ENCODE peak calls at places on chromosomes 1 and 21, in eight cellular contexts. One of them, this sample, is unnamed.

GRCh38 chr1:28437924-28438699 is 67.7 kb upstream of the RCC1 start:
- DNase-seq in GM12878: no peak
- DNase-seq in GM12891: no peak
- DNase-seq in GM12892: no peak
- DNase-seq in endothelial cell of umbilical vein: peak; percentile 95
- DNase-seq in H1: no peak
- DNase-seq in stomach: peak; percentile 76
- DNase-seq in SK-N-SH: peak; percentile 47
- DNase-seq in this sample: peak; percentile 93

GRCh38 chr1:219876798-219877209 is 51.6 kb downstream of the SLC30A10 start:
- DNase-seq in stomach: no peak
- DNase-seq in GM12891: no peak
- DNase-seq in GM12878: no peak
- DNase-seq in GM12892: no peak
- DNase-seq in H1: no peak
- DNase-seq in SK-N-SH: no peak
- DNase-seq in endothelial cell of umbilical vein: no peak
- DNase-seq in this sample: no peak

GRCh38 chr1:177183801-177184200 is 13.0 kb downstream of the BRINP2 start:
- DNase-seq in SK-N-SH: no peak
- DNase-seq in H1: no peak
- DNase-seq in GM12878: no peak
- DNase-seq in stomach: no peak
- DNase-seq in GM12891: no peak
- DNase-seq in GM12892: no peak
- DNase-seq in endothelial cell of umbilical vein: no peak
- DNase-seq in this sample: no peak

GRCh38 chr21:25039461-25040380 is 567.6 kb downstream of the MRPL39 start:
- DNase-seq in GM12891: no peak
- DNase-seq in GM12878: peak; percentile 82
- DNase-seq in stomach: no peak
- DNase-seq in endothelial cell of umbilical vein: no peak
- DNase-seq in H1: no peak
- DNase-seq in SK-N-SH: no peak
- DNase-seq in GM12892: no peak
- DNase-seq in this sample: no peak

GRCh38 chr1:98387701-98388100 is 273.8 kb upstream of the SNX7 start:
- DNase-seq in stomach: no peak
- DNase-seq in H1: no peak
- DNase-seq in GM12892: no peak
- DNase-seq in SK-N-SH: no peak
- DNase-seq in endothelial cell of umbilical vein: no peak
- DNase-seq in GM12878: no peak
- DNase-seq in GM12891: no peak
- DNase-seq in this sample: no peak

GRCh38 chr1:30966690-30967369 is 58.3 kb upstream of the SDC3 start:
- DNase-seq in GM12892: no peak
- DNase-seq in stomach: no peak
- DNase-seq in SK-N-SH: peak; percentile 80
- DNase-seq in H1: no peak
- DNase-seq in endothelial cell of umbilical vein: peak; percentile 88
- DNase-seq in GM12878: no peak
- DNase-seq in GM12891: no peak
- DNase-seq in this sample: no peak

GRCh38 chr1:53498555-53499142 is 39.5 kb downstream of the DMRTB1 start:
- DNase-seq in endothelial cell of umbilical vein: no peak
- DNase-seq in GM12878: no peak
- DNase-seq in H1: no peak
- DNase-seq in SK-N-SH: no peak
- DNase-seq in GM12891: no peak
- DNase-seq in stomach: no peak
- DNase-seq in GM12892: no peak
- DNase-seq in this sample: no peak

GRCh38 chr1:240232548-240232947 is 140.9 kb downstream of the FMN2 start:
- DNase-seq in H1: no peak
- DNase-seq in endothelial cell of umbilical vein: no peak
- DNase-seq in SK-N-SH: no peak
- DNase-seq in stomach: no peak
- DNase-seq in GM12878: no peak
- DNase-seq in GM12891: no peak
- DNase-seq in GM12892: no peak
- DNase-seq in this sample: no peak

GRCh38 chr1:180188679-180189175 is 34.1 kb downstream of the QSOX1 start:
- DNase-seq in endothelial cell of umbilical vein: no peak
- DNase-seq in GM12878: no peak
- DNase-seq in stomach: no peak
- DNase-seq in GM12891: no peak
- DNase-seq in H1: no peak
- DNase-seq in SK-N-SH: no peak
- DNase-seq in GM12892: no peak
- DNase-seq in this sample: no peak

GRCh38 chr1:28118640-28119307 is 30.4 kb upstream of the EYA3 start:
- DNase-seq in SK-N-SH: no peak
- DNase-seq in H1: no peak
- DNase-seq in GM12892: no peak
- DNase-seq in stomach: no peak
- DNase-seq in GM12878: no peak
- DNase-seq in endothelial cell of umbilical vein: no peak
- DNase-seq in GM12891: no peak
- DNase-seq in this sample: no peak

GRCh38 chr1:229222081-229222480 is 48.8 kb upstream of the RAB4A start:
- DNase-seq in GM12892: no peak
- DNase-seq in endothelial cell of umbilical vein: no peak
- DNase-seq in H1: no peak
- DNase-seq in GM12878: no peak
- DNase-seq in SK-N-SH: no peak
- DNase-seq in stomach: no peak
- DNase-seq in GM12891: no peak
- DNase-seq in this sample: no peak

GRCh38 chr1:229225331-229225782 is 45.6 kb upstream of the RAB4A start:
- DNase-seq in GM12878: no peak
- DNase-seq in GM12891: no peak
- DNase-seq in H1: peak; percentile 43
- DNase-seq in stomach: no peak
- DNase-seq in SK-N-SH: no peak
- DNase-seq in endothelial cell of umbilical vein: no peak
- DNase-seq in GM12892: no peak
- DNase-seq in this sample: peak; percentile 65

GRCh38 chr1:229224308-229224707 is 46.6 kb upstream of the RAB4A start:
- DNase-seq in SK-N-SH: no peak
- DNase-seq in GM12891: no peak
- DNase-seq in H1: peak; percentile 14
- DNase-seq in GM12878: no peak
- DNase-seq in endothelial cell of umbilical vein: no peak
- DNase-seq in GM12892: no peak
- DNase-seq in stomach: no peak
- DNase-seq in this sample: no peak

GRCh38 chr1:229221106-229222019 is 49.5 kb upstream of the RAB4A start:
- DNase-seq in GM12878: no peak
- DNase-seq in H1: peak; percentile 34
- DNase-seq in GM12892: no peak
- DNase-seq in SK-N-SH: peak; percentile 30
- DNase-seq in stomach: peak; percentile 76
- DNase-seq in GM12891: no peak
- DNase-seq in endothelial cell of umbilical vein: no peak
- DNase-seq in this sample: peak; percentile 87

GRCh38 chr1:229223498-229223897 is 47.4 kb upstream of the RAB4A start:
- DNase-seq in SK-N-SH: peak; percentile 34
- DNase-seq in stomach: peak; percentile 77
- DNase-seq in GM12878: no peak
- DNase-seq in GM12892: no peak
- DNase-seq in GM12891: no peak
- DNase-seq in endothelial cell of umbilical vein: no peak
- DNase-seq in H1: peak; percentile 46
- DNase-seq in this sample: peak; percentile 61
- TF ChIP-seq POLR2AphosphoS5 in SK-N-SH: no peak
- TF ChIP-seq POLR2AphosphoS5 in stomach: no peak
- TF ChIP-seq POLR2AphosphoS5 in GM12878: no peak
- TF ChIP-seq POLR2AphosphoS5 in GM12892: no peak
- TF ChIP-seq POLR2AphosphoS5 in GM12891: no peak
- TF ChIP-seq POLR2AphosphoS5 in endothelial cell of umbilical vein: no peak
- TF ChIP-seq POLR2AphosphoS5 in H1: no peak
- TF ChIP-seq POLR2AphosphoS5 in this sample: no peak

GRCh38 chr1:26034504-26035202 is 11.3 kb downstream of the SLC30A2 start:
- DNase-seq in endothelial cell of umbilical vein: no peak
- DNase-seq in SK-N-SH: peak; percentile 77
- DNase-seq in GM12878: no peak
- DNase-seq in H1: no peak
- DNase-seq in stomach: no peak
- DNase-seq in GM12891: no peak
- DNase-seq in GM12892: no peak
- DNase-seq in this sample: no peak

GRCh38 chr1:26037904-26038303 is 8.0 kb downstream of the SLC30A2 start:
- DNase-seq in GM12878: no peak
- DNase-seq in H1: no peak
- DNase-seq in endothelial cell of umbilical vein: no peak
- DNase-seq in stomach: no peak
- DNase-seq in GM12891: no peak
- DNase-seq in GM12892: no peak
- DNase-seq in SK-N-SH: no peak
- DNase-seq in this sample: no peak

GRCh38 chr1:26036756-26037281 is 9.1 kb downstream of the SLC30A2 start:
- DNase-seq in stomach: no peak
- DNase-seq in GM12878: no peak
- DNase-seq in GM12891: no peak
- DNase-seq in H1: no peak
- DNase-seq in endothelial cell of umbilical vein: no peak
- DNase-seq in SK-N-SH: no peak
- DNase-seq in GM12892: no peak
- DNase-seq in this sample: no peak

GRCh38 chr1:26035959-26036755 is 9.8 kb downstream of the SLC30A2 start:
- DNase-seq in H1: peak; percentile 96
- DNase-seq in GM12891: peak; percentile 91
- DNase-seq in endothelial cell of umbilical vein: peak; percentile 74
- DNase-seq in SK-N-SH: peak; percentile 95
- DNase-seq in stomach: peak; percentile 85
- DNase-seq in GM12878: peak; percentile 13
- DNase-seq in GM12892: peak; percentile 93
- DNase-seq in this sample: peak; percentile 66

GRCh38 chr1:26035203-26035958 is 10.5 kb downstream of the SLC30A2 start:
- DNase-seq in GM12878: peak; percentile 35
- DNase-seq in H1: peak; percentile 95
- DNase-seq in GM12891: peak; percentile 98
- DNase-seq in endothelial cell of umbilical vein: peak; percentile 89
- DNase-seq in stomach: peak; percentile 97
- DNase-seq in SK-N-SH: peak; percentile 99
- DNase-seq in GM12892: peak; percentile 99
- DNase-seq in this sample: peak; percentile 93
- TF ChIP-seq POLR2AphosphoS5 in GM12878: no peak
- TF ChIP-seq POLR2AphosphoS5 in H1: no peak
- TF ChIP-seq POLR2AphosphoS5 in GM12891: no peak
- TF ChIP-seq POLR2AphosphoS5 in endothelial cell of umbilical vein: peak; percentile 48
- TF ChIP-seq POLR2AphosphoS5 in stomach: peak; percentile 85
- TF ChIP-seq POLR2AphosphoS5 in SK-N-SH: peak; percentile 42
- TF ChIP-seq POLR2AphosphoS5 in GM12892: no peak
- TF ChIP-seq POLR2AphosphoS5 in this sample: peak; percentile 50

GRCh38 chr1:39707506-39707905 is 16.3 kb upstream of the HPCAL4 start:
- DNase-seq in SK-N-SH: no peak
- DNase-seq in endothelial cell of umbilical vein: no peak
- DNase-seq in GM12892: no peak
- DNase-seq in GM12878: no peak
- DNase-seq in GM12891: no peak
- DNase-seq in H1: no peak
- DNase-seq in stomach: no peak
- DNase-seq in this sample: no peak

GRCh38 chr1:39713557-39713956 is 22.3 kb upstream of the HPCAL4 start:
- DNase-seq in SK-N-SH: no peak
- DNase-seq in stomach: no peak
- DNase-seq in GM12891: no peak
- DNase-seq in endothelial cell of umbilical vein: no peak
- DNase-seq in H1: no peak
- DNase-seq in GM12892: no peak
- DNase-seq in GM12878: no peak
- DNase-seq in this sample: no peak

DNA sequence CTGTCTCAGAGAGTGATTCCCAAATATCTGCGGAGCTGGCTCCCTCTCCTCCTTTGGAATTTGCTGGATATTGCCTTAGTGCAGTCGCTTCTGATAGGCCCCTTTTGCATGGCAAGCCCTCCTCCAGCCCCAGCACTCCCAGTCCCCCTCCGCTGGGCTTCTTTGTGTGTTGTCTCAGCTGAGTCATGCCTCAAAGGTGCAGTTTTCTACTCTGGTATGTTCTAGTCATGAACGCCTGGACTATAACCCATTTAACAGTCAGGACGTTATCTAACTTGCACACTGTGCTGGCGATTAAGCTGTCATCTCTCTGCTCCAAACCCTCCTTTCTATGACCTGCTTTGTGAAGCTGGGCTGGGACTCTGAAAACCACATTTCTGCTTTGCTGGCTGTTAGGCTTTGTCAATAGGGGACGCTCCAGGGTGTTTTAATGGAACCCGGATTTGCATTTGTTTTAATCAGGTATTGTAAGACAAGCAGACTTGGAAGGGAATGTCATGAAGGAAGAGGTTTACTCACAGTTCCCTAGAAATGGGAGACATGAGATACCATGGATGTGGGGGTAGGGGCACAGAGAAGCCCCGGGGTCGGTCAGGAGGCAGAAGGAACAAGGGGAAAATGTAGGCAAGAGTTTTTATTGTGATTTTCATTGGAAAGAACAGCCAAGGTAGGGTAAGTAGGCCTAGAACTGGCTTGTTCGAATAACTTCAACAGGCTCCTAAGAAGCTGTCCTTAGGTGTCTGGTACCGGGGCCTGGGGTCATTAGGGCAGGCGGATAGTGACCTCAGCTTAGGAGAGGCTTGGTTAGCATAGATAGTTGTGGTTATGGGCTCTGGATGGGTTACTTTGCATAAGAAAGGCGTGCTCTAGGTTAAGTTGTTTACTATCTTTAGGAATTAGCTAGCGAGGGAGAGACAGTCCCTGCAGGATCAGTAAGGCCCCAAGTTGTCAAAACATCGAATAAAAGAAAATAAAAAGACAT is 20.4 kb upstream of the HPCAL4 start:
- DNase-seq in GM12878: no peak
- DNase-seq in endothelial cell of umbilical vein: no peak
- DNase-seq in SK-N-SH: no peak
- DNase-seq in GM12891: no peak
- DNase-seq in GM12892: no peak
- DNase-seq in H1: no peak
- DNase-seq in stomach: no peak
- DNase-seq in this sample: no peak
- TF ChIP-seq POLR2AphosphoS5 in GM12878: no peak
- TF ChIP-seq POLR2AphosphoS5 in endothelial cell of umbilical vein: no peak
- TF ChIP-seq POLR2AphosphoS5 in SK-N-SH: no peak
- TF ChIP-seq POLR2AphosphoS5 in GM12891: no peak
- TF ChIP-seq POLR2AphosphoS5 in GM12892: no peak
- TF ChIP-seq POLR2AphosphoS5 in H1: peak; percentile 99
- TF ChIP-seq POLR2AphosphoS5 in stomach: no peak
- TF ChIP-seq POLR2AphosphoS5 in this sample: no peak

GRCh38 chr1:40059292-40059959 is 18.9 kb downstream of the CAP1 start:
- DNase-seq in GM12892: no peak
- DNase-seq in GM12878: no peak
- DNase-seq in H1: no peak
- DNase-seq in endothelial cell of umbilical vein: peak; percentile 80
- DNase-seq in stomach: no peak
- DNase-seq in GM12891: no peak
- DNase-seq in SK-N-SH: no peak
- DNase-seq in this sample: no peak
- TF ChIP-seq POLR2AphosphoS5 in GM12892: no peak
- TF ChIP-seq POLR2AphosphoS5 in GM12878: no peak
- TF ChIP-seq POLR2AphosphoS5 in H1: no peak
- TF ChIP-seq POLR2AphosphoS5 in endothelial cell of umbilical vein: peak; percentile 77
- TF ChIP-seq POLR2AphosphoS5 in stomach: peak; percentile 42
- TF ChIP-seq POLR2AphosphoS5 in GM12891: no peak
- TF ChIP-seq POLR2AphosphoS5 in SK-N-SH: no peak
- TF ChIP-seq POLR2AphosphoS5 in this sample: no peak

This sample was measured in breast epithelium.